ENCODE peak calls at places on chromosomes 16 and 17, in seven cellular contexts. N is HCT116, V is vagina, F is H1, Y is K562, H is transverse colon, I is stomach. D is an unnamed sample.
A peak's percentile ranks its signal among the peaks of the same experiment; 100 is the strongest.

GRCh38 chr16:46817961-46818360 is 13.0 kb downstream of the C16orf87 start:
- DNase-seq in H (no peak), I (no peak), V (no peak), Y (peak; percentile 45), N (no peak), F (no peak), D (no peak)

GRCh38 chr16:2691491-2692248 is 9.3 kb downstream of the KCTD5 start:
- DNase-seq in V (no peak), H (no peak), N (no peak), Y (no peak), I (peak; percentile 80), F (no peak), D (no peak)

GRCh38 chr16:61901689-61902088 is 134.5 kb downstream of the CDH8 start:
- DNase-seq in H (no peak), F (no peak), N (no peak), V (no peak), Y (no peak), I (no peak), D (no peak)

GRCh38 chr16:24668481-24669001 is 60.9 kb upstream of the TNRC6A start:
- DNase-seq in V (peak; percentile 92), N (no peak), Y (no peak), F (no peak), I (no peak), H (no peak), D (no peak)

GRCh38 chr17:65243838-65244237 is 106.7 kb downstream of the RGS9 start:
- DNase-seq in N (peak; percentile 86), I (no peak), F (no peak), H (no peak), Y (no peak), V (no peak), D (no peak)

GRCh38 chr16:53817117-53817516 is 113.2 kb downstream of the FTO start:
- DNase-seq in N (peak; percentile 37), I (no peak), F (no peak), V (no peak), H (no peak), Y (no peak), D (no peak)

GRCh38 chr16:86059253-86060171 is 160.6 kb downstream of the IRF8 start:
- DNase-seq in V (no peak), I (no peak), H (no peak), Y (no peak), N (no peak), F (no peak), D (no peak)

GRCh38 chr16:10297341-10298006 is 88.4 kb upstream of the ATF7IP2 start:
- DNase-seq in F (no peak), Y (peak; percentile 13), I (no peak), H (peak; percentile 32), V (no peak), N (no peak), D (no peak)

GRCh38 chr16:22004321-22004720 is 3.4 kb upstream of the PDZD9 start:
- DNase-seq in I (no peak), V (no peak), H (no peak), N (no peak), Y (no peak), F (no peak), D (no peak)

GRCh38 chr16:4309102-4309832 is 6.6 kb upstream of the GLIS2 start:
- DNase-seq in I (no peak), Y (no peak), H (no peak), F (no peak), V (no peak), N (no peak), D (no peak)

GRCh38 chr16:4306439-4307214 is 9.2 kb upstream of the GLIS2 start:
- DNase-seq in Y (peak; percentile 22), N (no peak), I (no peak), V (peak; percentile 87), F (no peak), H (no peak), D (no peak)

GRCh38 chr16:4303973-4304372 is 11.9 kb upstream of the GLIS2 start:
- DNase-seq in Y (no peak), F (no peak), I (no peak), V (no peak), H (no peak), N (no peak), D (no peak)

GRCh38 chr16:4309833-4310266 is 6.0 kb upstream of the GLIS2 start:
- DNase-seq in H (peak; percentile 72), I (peak; percentile 82), Y (no peak), N (peak; percentile 61), F (peak; percentile 85), V (no peak), D (no peak)

GRCh38 chr16:4307215-4308037 is 8.4 kb upstream of the GLIS2 start:
- DNase-seq in F (peak; percentile 90), H (peak; percentile 95), I (peak; percentile 96), Y (peak; percentile 97), V (peak; percentile 94), N (peak; percentile 92), D (peak; percentile 88)
- TF ChIP-seq POLR2AphosphoS5 in F (no peak), H (peak; percentile 43), I (peak; percentile 62), Y (peak; percentile 85), V (peak; percentile 84), N (peak; percentile 81), D (peak; percentile 71)

DNA sequence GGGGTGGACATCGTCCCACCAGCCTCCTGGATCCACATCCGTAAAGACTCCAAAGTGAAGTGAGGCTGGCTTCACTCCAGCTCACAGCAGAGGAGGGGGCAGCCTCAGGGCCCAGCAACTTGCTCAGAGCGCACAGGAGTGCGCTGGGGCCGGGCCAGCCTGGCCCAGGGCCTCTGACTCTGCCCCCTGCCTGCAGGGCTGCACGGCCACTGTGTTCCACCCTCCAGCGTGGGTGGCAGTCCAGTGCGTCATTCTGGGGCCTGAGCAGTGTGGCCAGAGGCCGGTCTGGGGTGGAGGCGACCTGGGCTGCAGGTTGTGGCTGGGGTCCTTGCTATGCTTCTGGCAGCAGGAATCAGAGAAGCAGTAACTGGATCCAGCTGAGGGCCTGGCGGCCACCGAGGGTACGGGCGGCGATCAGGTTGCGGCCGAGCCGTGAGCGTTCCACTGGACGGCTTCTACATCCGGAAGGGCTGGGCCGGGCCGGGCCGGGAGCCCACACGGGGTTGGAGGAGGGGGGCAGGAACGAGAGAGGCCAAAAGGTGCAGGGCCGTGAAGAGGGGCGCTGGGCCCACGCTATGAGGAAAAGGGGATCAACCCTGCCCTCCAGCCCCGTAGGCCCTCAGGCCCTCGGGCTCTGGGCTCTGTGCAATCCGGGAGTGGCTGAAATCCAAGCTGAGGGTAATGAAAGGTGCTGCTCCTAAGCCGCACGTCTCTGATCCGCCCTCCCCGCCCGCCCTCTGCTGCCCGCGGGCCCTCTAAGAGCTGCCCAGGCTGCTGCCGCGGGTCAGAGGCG is at the start of gene FSCN2:
- DNase-seq in I (peak; percentile 42), Y (no peak), H (no peak), F (no peak), N (no peak), V (no peak), D (no peak)
- TF ChIP-seq POLR2A in I (no peak), Y (no peak), H (no peak), F (no peak), N (no peak), V (no peak), D (no peak)

GRCh38 chr16:56708418-56708817 is 21.5 kb upstream of the NUP93 start:
- DNase-seq in F (no peak), N (no peak), V (no peak), I (no peak), Y (no peak), H (no peak), D (no peak)
- H3K27ac ChIP-seq in F (no peak overlapping the region), N (no peak overlapping the region), V (no peak overlapping the region), I (no peak overlapping the region), Y (no peak overlapping the region), H (no peak overlapping the region), D (no peak overlapping the region)

GRCh38 chr17:76370261-76370993 is 14.0 kb upstream of the SPHK1 start:
- DNase-seq in N (no peak), V (no peak), H (peak; percentile 54), F (no peak), I (peak; percentile 47), Y (peak; percentile 59), D (no peak)

GRCh38 chr17:76369804-76370203 is 14.6 kb upstream of the SPHK1 start:
- DNase-seq in N (no peak), I (no peak), Y (no peak), F (no peak), H (no peak), V (no peak), D (no peak)

GRCh38 chr17:76368545-76368944 is 14.8 kb upstream of the PRPSAP1 start:
- DNase-seq in I (no peak), Y (no peak), N (no peak), F (no peak), H (no peak), V (no peak), D (no peak)

GRCh38 chr17:76373481-76373825 is 11.0 kb upstream of the SPHK1 start:
- DNase-seq in Y (no peak), I (no peak), F (no peak), H (no peak), V (no peak), N (no peak), D (no peak)

GRCh38 chr17:76371656-76372628 is 12.5 kb upstream of the SPHK1 start:
- DNase-seq in V (no peak), I (no peak), H (no peak), N (no peak), F (no peak), Y (no peak), D (no peak)
- TF ChIP-seq POLR2AphosphoS5 in V (no peak), I (no peak), H (no peak), N (no peak), F (no peak), Y (no peak), D (no peak)

GRCh38 chr17:82365586-82366295 is 5.8 kb upstream of the UTS2R start:
- DNase-seq in Y (no peak), I (no peak), N (no peak), H (no peak), F (no peak), V (no peak), D (no peak)

GRCh38 chr17:82370471-82371332 is 863 bp upstream of the UTS2R start:
- DNase-seq in I (no peak), Y (no peak), V (no peak), N (no peak), H (peak; percentile 52), F (no peak), D (no peak)

GRCh38 chr17:82369211-82369610 is 2.4 kb upstream of the UTS2R start:
- DNase-seq in H (no peak), Y (no peak), N (no peak), F (no peak), V (no peak), I (no peak), D (no peak)

GRCh38 chr17:82367724-82368524 is 3.6 kb upstream of the UTS2R start:
- DNase-seq in Y (peak; percentile 97), F (peak; percentile 49), I (no peak), N (peak; percentile 98), V (no peak), H (no peak), D (no peak)

GRCh38 chr17:82366749-82367148 is 4.8 kb upstream of the UTS2R start:
- DNase-seq in I (no peak), F (no peak), V (no peak), N (no peak), Y (no peak), H (peak; percentile 71), D (no peak)
- TF ChIP-seq POLR2A in I (no peak), F (no peak), V (no peak), N (no peak), Y (no peak), H (no peak), D (no peak)

DNA sequence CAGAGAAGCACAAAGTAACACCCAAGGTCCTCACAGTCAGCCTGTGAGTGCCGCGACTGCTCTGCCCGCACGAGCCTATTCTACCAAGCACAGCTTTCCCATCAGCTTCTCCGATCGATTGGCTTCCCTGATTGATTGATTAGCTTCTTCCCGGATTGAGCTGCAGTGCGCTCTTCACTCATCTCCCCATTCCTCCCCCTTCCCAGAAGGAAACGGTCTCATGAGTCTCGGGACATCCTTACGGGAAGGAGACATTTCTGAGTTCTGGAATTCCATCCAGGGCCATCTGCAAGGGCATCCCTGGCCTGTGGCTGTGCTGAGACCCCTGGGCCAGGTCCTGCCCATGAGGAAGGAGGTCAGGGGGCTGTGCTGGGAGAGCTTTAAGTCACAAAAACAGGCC is 18.0 kb downstream of the PIEZO1 start:
- DNase-seq in I (no peak), Y (no peak), N (no peak), V (no peak), H (no peak), F (no peak), D (no peak)
- H3K27ac ChIP-seq in I (no peak overlapping the region), Y (no peak overlapping the region), N (no peak overlapping the region), V (peak overlapping the region; percentile 83), H (peak overlapping the region; percentile 93), F (no peak overlapping the region), D (peak overlapping the region; percentile 93)

D was measured in breast epithelium.